ENCODE peak calls at places on chromosomes 12 and 14, in four cellular contexts. L is left ventricle myocardium inferior, U is esophagus muscularis mucosa, H is HCT116. P is an unnamed sample.

GRCh38 chr14:61557262-61557661 is 138.1 kb upstream of the HIF1A start:
- DNase-seq in L (no peak), U (no peak), H (no peak), P (no peak)

GRCh38 chr12:101819467-101819866 is 11.3 kb downstream of the GNPTAB start:
- DNase-seq in L (no peak), U (no peak), H (no peak), P (no peak)

GRCh38 chr14:26820101-26820500 is 222.3 kb upstream of the NOVA1 start:
- DNase-seq in L (no peak), U (no peak), H (no peak), P (no peak)

GRCh38 chr14:75162631-75163030 is 13.8 kb downstream of the TMED10 start:
- DNase-seq in L (no peak), U (no peak), H (no peak), P (no peak)

GRCh38 chr12:77973579-77973978 is 142.9 kb downstream of the NAV3 start:
- DNase-seq in L (no peak), U (no peak), H (no peak), P (no peak)

GRCh38 chr12:1796515-1797010 is 23.8 kb upstream of the LRTM2 start:
- DNase-seq in L (no peak), U (no peak), H (no peak), P (no peak)

GRCh38 chr14:74531467-74531866 is 37.9 kb downstream of the ISCA2 start:
- DNase-seq in L (peak; percentile 33), U (no peak), H (peak; percentile 63), P (no peak)

GRCh38 chr12:84763112-84763511 is 149.5 kb downstream of the SLC6A15 start:
- DNase-seq in L (no peak), U (no peak), H (no peak), P (no peak)

GRCh38 chr12:22935090-22935489 is 310.1 kb downstream of the ETNK1 start:
- DNase-seq in L (peak; percentile 21), U (no peak), H (no peak), P (no peak)

GRCh38 chr14:105430535-105430934 is 10.9 kb downstream of the MTA1 start:
- DNase-seq in L (no peak), U (no peak), H (peak; percentile 21), P (no peak)

GRCh38 chr12:107144990-107145389 is 51.6 kb upstream of the CRY1 start:
- DNase-seq in L (no peak), U (no peak), H (no peak), P (no peak)

GRCh38 chr12:31362115-31362758 is 36.3 kb upstream of the SINHCAF start:
- DNase-seq in L (no peak), U (no peak), H (no peak), P (no peak)

GRCh38 chr14:86057018-86057667 is 527.2 kb downstream of the FLRT2 start:
- DNase-seq in L (no peak), U (no peak), H (no peak), P (no peak)

GRCh38 chr12:38689704-38690103 is 215.7 kb downstream of the CPNE8 start:
- DNase-seq in L (no peak), U (no peak), H (no peak), P (no peak)

GRCh38 chr12:8065991-8066594 is at the start of gene C3AR1:
- DNase-seq in L (no peak), U (no peak), H (no peak), P (no peak)

GRCh38 chr12:46661161-46661845 is 164.5 kb downstream of the SLC38A4 start:
- DNase-seq in L (no peak), U (no peak), H (peak; percentile 71), P (no peak)

GRCh38 chr12:47741340-47741703 is 16.0 kb upstream of the ENDOU start:
- DNase-seq in L (peak; percentile 88), U (no peak), H (peak; percentile 27), P (no peak)

GRCh38 chr12:111192657-111193056 is 176.2 kb downstream of the PHETA1 start:
- DNase-seq in L (no peak), U (no peak), H (no peak), P (no peak)

GRCh38 chr14:104333903-104334811 is 195.8 kb downstream of the KIF26A start:
- DNase-seq in L (no peak), U (no peak), H (no peak), P (no peak)

GRCh38 chr14:95697764-95698163 is 11.5 kb downstream of the TCL1B start:
- DNase-seq in L (no peak), U (no peak), H (no peak), P (no peak)

GRCh38 chr14:56087824-56088571 is 30.2 kb upstream of the PELI2 start:
- DNase-seq in L (no peak), U (no peak), H (no peak), P (no peak)

GRCh38 chr12:7439579-7440505 is 4.1 kb downstream of the CD163L1 start:
- DNase-seq in L (no peak), U (no peak), H (no peak), P (no peak)

GRCh38 chr14:58731465-58732330 is 93.9 kb downstream of the DACT1 start:
- DNase-seq in L (no peak), U (no peak), H (peak; percentile 96), P (no peak)

GRCh38 chr14:74616996-74617700 is 5.1 kb upstream of the LTBP2 start:
- DNase-seq in L (no peak), U (no peak), H (no peak), P (no peak)

GRCh38 chr12:89245090-89245489 is 107.2 kb downstream of the DUSP6 start:
- DNase-seq in L (no peak), U (no peak), H (no peak), P (no peak)

GRCh38 chr12:41998451-41998850 is 146.2 kb downstream of the GXYLT1 start:
- DNase-seq in L (no peak), U (no peak), H (no peak), P (no peak)

GRCh38 chr12:57229041-57229633 is 374 bp upstream of the SHMT2 start:
- DNase-seq in L (no peak), U (no peak), H (no peak), P (no peak)

GRCh38 chr14:80275208-80275850 is 64.0 kb upstream of the DIO2 start:
- DNase-seq in L (no peak), U (no peak), H (no peak), P (no peak)

GRCh38 chr14:99775351-99775750 is 17.9 kb upstream of the EML1 start:
- DNase-seq in L (no peak), U (no peak), H (no peak), P (no peak)

GRCh38 chr12:89439946-89440345 is 84.7 kb downstream of the GALNT4 start:
- DNase-seq in L (no peak), U (no peak), H (no peak), P (no peak)

GRCh38 chr14:104968153-104968527 is 10.0 kb downstream of the AHNAK2 start:
- DNase-seq in L (peak; percentile 82), U (no peak), H (no peak), P (no peak)

GRCh38 chr12:107135177-107135576 is 41.8 kb upstream of the CRY1 start:
- DNase-seq in L (no peak), U (no peak), H (no peak), P (no peak)

GRCh38 chr12:65464930-65465329 is 186.4 kb downstream of the MSRB3 start:
- DNase-seq in L (no peak), U (no peak), H (no peak), P (peak; percentile 6)

GRCh38 chr12:29050503-29050902 is 98.6 kb upstream of the FAR2 start:
- DNase-seq in L (no peak), U (no peak), H (no peak), P (no peak)

GRCh38 chr12:104486416-104486815 is 29.7 kb downstream of the CHST11 start:
- DNase-seq in L (no peak), U (no peak), H (no peak), P (no peak)

GRCh38 chr14:102095871-102096568 is 9.2 kb upstream of the HSP90AA1 start:
- DNase-seq in L (no peak), U (no peak), H (no peak), P (no peak)
- TF ChIP-seq CTCF in L (no peak), U (no peak), H (no peak), P (no peak)

DNA sequence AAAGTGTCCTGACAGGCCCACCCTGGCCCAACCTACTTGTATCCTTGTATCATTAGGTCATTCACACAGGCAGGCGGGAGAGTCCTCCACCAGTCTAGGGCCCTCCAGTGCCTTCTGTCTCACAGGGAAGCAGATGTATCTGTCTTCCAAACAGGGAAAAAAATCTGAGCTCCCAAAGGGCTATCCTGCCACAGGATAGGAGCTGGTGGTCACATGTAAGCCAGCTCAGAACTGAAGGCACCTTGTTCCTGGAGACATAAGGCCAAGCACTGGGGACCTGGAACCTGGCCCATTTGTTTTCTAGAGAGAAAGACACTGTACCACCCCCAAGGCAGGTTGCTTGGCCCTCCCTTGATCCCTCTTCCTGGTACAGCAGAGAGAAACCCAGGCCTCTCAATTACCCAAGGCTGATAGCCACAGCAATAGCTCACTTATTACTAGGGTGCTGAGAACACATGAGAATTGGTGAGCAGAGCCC is 19.4 kb upstream of the PLEKHH1 start:
- DNase-seq in L (no peak), U (no peak), H (no peak), P (no peak)
- H3K4me3 ChIP-seq in L (peak overlapping the region; percentile 86), U (no peak overlapping the region), H (no peak overlapping the region), P (no peak overlapping the region)

DNA sequence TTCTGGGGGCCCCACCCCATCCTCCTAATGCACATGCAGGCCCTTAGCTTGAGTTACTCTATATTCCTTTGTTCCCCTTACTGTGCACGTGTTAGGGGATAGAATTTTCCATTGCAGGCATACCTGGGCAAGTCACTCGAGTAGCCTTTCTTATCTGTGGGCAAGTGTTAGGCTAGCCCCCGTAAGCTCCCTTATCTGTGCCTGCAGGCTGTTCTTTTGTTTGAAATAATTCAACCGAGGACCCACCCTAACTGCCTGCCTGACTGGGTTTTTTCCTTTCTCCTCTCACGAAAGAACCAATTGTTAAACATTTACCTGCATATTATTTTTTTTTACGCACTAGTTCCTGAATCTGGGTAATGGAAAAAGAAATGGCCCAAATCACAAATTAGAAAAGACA is 21.3 kb upstream of the BCAT1 start:
- DNase-seq in L (no peak), U (peak; percentile 57), H (no peak), P (no peak)
- H3K9me3 ChIP-seq in L (no peaks in the 10 kb centered on the region), U (no peaks in the 10 kb centered on the region), H (no peaks in the 10 kb centered on the region), P (no peaks in the 10 kb centered on the region)

DNA sequence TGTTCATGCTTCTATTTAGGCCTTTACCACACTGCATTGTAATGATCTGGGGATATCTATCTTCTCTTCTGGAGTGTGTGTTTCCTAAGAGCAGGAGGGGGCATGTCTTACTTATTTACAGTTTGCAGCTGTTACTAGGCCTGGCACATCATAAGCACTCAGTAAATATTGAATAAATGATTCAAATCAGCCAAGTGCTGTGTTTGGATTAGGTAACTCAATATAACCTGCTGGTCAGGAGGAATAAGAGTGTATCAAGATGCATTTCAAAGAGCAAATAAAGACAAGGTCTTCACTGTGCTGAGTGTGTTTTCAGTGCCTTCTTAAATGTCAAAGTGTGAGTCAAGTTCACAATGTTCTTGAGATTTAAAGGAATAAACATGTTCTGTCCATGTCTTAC is 186.1 kb downstream of the FOXG1 start:
- DNase-seq in L (no peak), U (no peak), H (no peak), P (no peak)
- TF ChIP-seq CTCF in L (no peak), U (no peak), H (no peak), P (no peak)

GRCh38 chr14:35286707-35287106 is 5.5 kb upstream of the PSMA6 start:
- DNase-seq in L (no peak), U (no peak), H (no peak), P (no peak)

GRCh38 chr14:35285991-35286564 is 6.1 kb upstream of the PSMA6 start:
- DNase-seq in L (no peak), U (no peak), H (no peak), P (no peak)

GRCh38 chr14:35287481-35288013 is 4.6 kb upstream of the PSMA6 start:
- DNase-seq in L (no peak), U (no peak), H (no peak), P (no peak)

GRCh38 chr14:35289623-35290022 is 2.6 kb upstream of the PSMA6 start:
- DNase-seq in L (no peak), U (no peak), H (no peak), P (no peak)

GRCh38 chr14:35285168-35285990 is 6.8 kb upstream of the PSMA6 start:
- DNase-seq in L (no peak), U (no peak), H (no peak), P (no peak)
- H3K4me3 ChIP-seq in L (no peak overlapping the region), U (no peak overlapping the region), H (no peak overlapping the region), P (no peak overlapping the region)

P was measured in thoracic aorta.